ENCODE peak calls at places on chromosomes 1 and 21, in nine cellular contexts. J, D, P, E, I, W, C, R and N are unnamed samples.

GRCh38 chr21:35652196-35652595 is 408.1 kb downstream of the SETD4 start:
- DNase-seq in R (no peak), D (no peak), W (no peak), J (no peak), P (no peak), I (no peak), C (no peak), E (no peak), N (no peak)

GRCh38 chr1:230982698-230983097 is 3.8 kb downstream of the ARV1 start:
- DNase-seq in J (no peak), I (peak), P (no peak), R (no peak), W (peak), D (peak), E (no peak), C (no peak), N (no peak)

GRCh38 chr1:41622859-41623732 is 138.6 kb upstream of the EDN2 start:
- DNase-seq in I (peak), J (no peak), C (no peak), E (peak), W (no peak), P (no peak), R (no peak), D (peak), N (no peak)

GRCh38 chr1:182589931-182590330 is 875 bp upstream of the RNASEL start:
- DNase-seq in E (no peak), I (no peak), P (no peak), C (no peak), R (no peak), W (no peak), D (no peak), J (no peak), N (no peak)

GRCh38 chr1:18549896-18550295 is 69.2 kb downstream of the KLHDC7A start:
- DNase-seq in P (no peak), I (no peak), J (no peak), C (no peak), E (no peak), R (no peak), W (no peak), D (no peak), N (no peak)

GRCh38 chr1:37449936-37450335 is 24.4 kb upstream of the ZC3H12A start:
- DNase-seq in J (no peak), D (no peak), R (no peak), E (no peak), I (no peak), P (no peak), C (no peak), W (no peak), N (peak)

GRCh38 chr1:22747021-22747734 is 36.5 kb downstream of the EPHB2 start:
- DNase-seq in R (no peak), P (no peak), W (peak), D (peak), E (no peak), I (peak), J (no peak), C (peak), N (no peak)

GRCh38 chr1:94746635-94747525 is 73.3 kb upstream of the SLC44A3 start:
- DNase-seq in R (peak), J (no peak), D (no peak), W (no peak), I (peak), C (no peak), E (no peak), P (no peak), N (peak)

GRCh38 chr1:51499694-51500093 is 19.4 kb downstream of the EPS15 start:
- DNase-seq in E (no peak), R (no peak), D (no peak), W (no peak), J (no peak), I (no peak), C (no peak), P (no peak), N (no peak)

GRCh38 chr1:39184354-39184818 is 20.1 kb upstream of the MACF1 start:
- DNase-seq in D (no peak), E (no peak), P (no peak), C (no peak), J (no peak), I (no peak), W (no peak), R (no peak), N (no peak)

GRCh38 chr1:218785928-218786327 is 387.8 kb upstream of the LYPLAL1 start:
- DNase-seq in E (no peak), R (no peak), W (peak), P (no peak), C (no peak), I (peak), J (no peak), D (peak), N (no peak)

GRCh38 chr1:197799271-197799670 is 24.0 kb upstream of the DENND1B start:
- DNase-seq in D (peak), J (no peak), P (no peak), I (peak), C (peak), E (no peak), W (peak), R (no peak), N (no peak)

GRCh38 chr1:30472526-30472925 is 250.9 kb downstream of the MATN1 start:
- DNase-seq in E (no peak), R (no peak), W (no peak), D (no peak), I (no peak), C (no peak), P (no peak), J (no peak), N (no peak)

GRCh38 chr1:2950926-2951305 is 70.4 kb upstream of the ACTRT2 start:
- DNase-seq in D (no peak), W (no peak), P (no peak), I (no peak), R (no peak), C (no peak), J (no peak), E (no peak), N (no peak)

GRCh38 chr1:18340158-18340764 is 140.5 kb upstream of the KLHDC7A start:
- DNase-seq in W (no peak), J (no peak), C (no peak), R (no peak), E (no peak), P (no peak), D (no peak), I (no peak), N (no peak)

GRCh38 chr1:209890606-209891330 is 47.2 kb upstream of the SYT14 start:
- DNase-seq in C (peak), W (peak), D (peak), E (no peak), P (no peak), J (no peak), R (no peak), I (peak), N (no peak)

GRCh38 chr1:29113407-29114117 is 10.1 kb downstream of the TMEM200B start:
- DNase-seq in W (no peak), J (no peak), D (no peak), I (no peak), R (no peak), P (no peak), E (no peak), C (no peak), N (no peak)

GRCh38 chr1:110615548-110616130 is 9.5 kb upstream of the KCNA2 start:
- DNase-seq in R (peak), W (peak), P (peak), J (peak), E (peak), I (peak), C (peak), D (peak), N (peak)

GRCh38 chr21:45333583-45334121 is 46.0 kb upstream of the POFUT2 start:
- DNase-seq in P (no peak), E (no peak), I (no peak), D (peak), J (no peak), C (peak), R (no peak), W (no peak), N (no peak)

GRCh38 chr21:34364921-34365320 is 1.1 kb downstream of the KCNE2 start:
- DNase-seq in I (no peak), W (no peak), C (no peak), D (no peak), E (no peak), P (no peak), J (no peak), R (no peak), N (no peak)

GRCh38 chr21:25563399-25564116 is 43.7 kb downstream of the MRPL39 start:
- DNase-seq in W (peak), R (no peak), J (no peak), I (peak), C (no peak), D (no peak), P (no peak), E (no peak), N (no peak)

GRCh38 chr1:54375331-54376084 is 30.7 kb downstream of the SSBP3 start:
- DNase-seq in W (no peak), D (no peak), P (peak), J (no peak), R (peak), E (no peak), I (no peak), C (no peak), N (no peak)

GRCh38 chr1:204319027-204319426 is 40.7 kb downstream of the PLEKHA6 start:
- DNase-seq in D (peak), C (no peak), P (no peak), R (no peak), I (no peak), J (no peak), E (no peak), W (no peak), N (no peak)

GRCh38 chr1:153399401-153400055 is 8.7 kb upstream of the S100A8 start:
- DNase-seq in R (no peak), P (no peak), J (no peak), E (no peak), D (no peak), W (no peak), I (no peak), C (no peak), N (no peak)

GRCh38 chr1:41870076-41870562 is 48.6 kb downstream of the HIVEP3 start:
- DNase-seq in J (peak), E (no peak), W (peak), C (peak), P (no peak), D (peak), I (peak), R (no peak), N (no peak)

DNA sequence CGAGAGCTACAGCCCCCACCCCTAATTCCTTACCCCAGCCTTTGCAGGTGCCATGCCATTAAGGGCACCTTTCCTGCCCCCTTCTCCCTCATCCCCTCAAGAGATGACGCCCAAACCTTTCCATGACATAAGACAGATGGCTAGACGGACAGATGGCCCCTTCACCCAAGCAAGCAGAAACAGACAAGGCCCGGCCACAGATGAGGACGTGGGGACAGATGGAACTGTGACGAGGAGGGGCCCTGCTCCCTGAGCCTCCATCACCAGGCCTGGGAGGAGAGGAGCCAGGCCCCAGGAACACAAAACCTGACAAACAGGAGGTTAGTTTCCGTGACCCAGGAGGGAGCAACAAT is 24.7 kb upstream of the PEF1 start:
- DNase-seq in C (no peak), J (no peak), I (no peak), P (peak), W (no peak), D (no peak), E (no peak), R (no peak), N (no peak)
- H3K4me3 ChIP-seq in C (no peak), J (peak), I (no peak), P (no peak), W (no peak), D (no peak), E (peak), R (no peak), N (no peak)

GRCh38 chr1:215526846-215527151 is 40.3 kb upstream of the KCTD3 start:
- DNase-seq in I (no peak), E (no peak), P (no peak), D (no peak), R (no peak), C (no peak), W (no peak), J (no peak), N (no peak)

GRCh38 chr1:215523906-215524305 is 43.2 kb upstream of the KCTD3 start:
- DNase-seq in C (no peak), I (peak), W (peak), R (no peak), D (peak), J (no peak), P (no peak), E (no peak), N (no peak)

GRCh38 chr1:215526147-215526845 is 40.8 kb upstream of the KCTD3 start:
- DNase-seq in I (peak), E (peak), J (peak), W (peak), C (peak), D (peak), R (peak), P (peak), N (peak)

GRCh38 chr1:215521279-215521678 is 45.8 kb upstream of the KCTD3 start:
- DNase-seq in E (no peak), R (no peak), I (no peak), J (no peak), W (no peak), D (no peak), C (no peak), P (no peak), N (no peak)

DNA sequence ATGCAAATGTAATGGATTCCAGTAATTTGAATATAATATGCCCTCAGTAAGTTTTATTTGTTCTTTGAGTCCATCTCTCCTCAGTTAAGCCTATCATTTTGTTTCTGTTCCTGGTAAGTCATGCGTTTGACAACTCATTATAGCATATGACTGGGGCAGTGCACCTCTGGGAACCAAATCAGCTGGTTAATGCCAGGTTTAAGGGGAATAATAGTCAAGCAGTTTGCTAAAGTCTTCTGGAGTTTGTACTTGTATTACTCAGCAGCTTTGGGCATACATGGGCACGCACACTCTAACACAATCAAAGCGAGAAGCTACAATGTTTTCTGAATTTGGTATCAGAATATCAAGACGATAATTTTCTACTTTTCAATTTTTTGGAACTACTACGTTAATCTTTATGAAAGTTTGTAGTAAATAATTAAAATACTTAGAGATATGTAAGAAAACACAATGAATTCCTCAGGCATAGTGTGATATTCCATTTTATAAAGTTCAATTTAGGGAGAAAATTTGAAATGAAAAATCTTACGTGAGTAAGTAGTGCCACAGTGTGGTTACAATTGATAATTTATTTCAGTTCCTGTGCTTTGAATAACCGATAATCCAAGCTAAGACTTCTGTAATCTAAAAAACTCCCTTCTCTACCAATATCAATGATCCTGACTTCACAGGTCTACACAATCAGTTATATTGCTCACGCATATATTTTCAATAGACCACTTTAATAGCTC is 43.8 kb upstream of the KCTD3 start:
- DNase-seq in E (no peak), I (peak), C (no peak), R (no peak), D (peak), J (peak), P (no peak), W (peak), N (peak)
- H2AFZ ChIP-seq in E (no peak), I (peak), C (no peak), R (no peak), D (no peak), J (no peak), P (no peak), W (peak), N (no peak)

GRCh38 chr1:16134906-16135305 is 21.0 kb downstream of the EPHA2 start:
- DNase-seq in J (no peak), D (no peak), W (no peak), I (no peak), R (no peak), P (no peak), E (no peak), C (no peak), N (no peak)

GRCh38 chr1:16133007-16133961 is 22.6 kb downstream of the EPHA2 start:
- DNase-seq in W (no peak), I (no peak), J (no peak), D (no peak), C (no peak), P (no peak), R (no peak), E (no peak), N (no peak)

GRCh38 chr1:16134071-16134801 is 21.6 kb downstream of the EPHA2 start:
- DNase-seq in E (no peak), I (no peak), W (no peak), P (no peak), D (no peak), R (no peak), C (no peak), J (no peak), N (no peak)

GRCh38 chr1:16137890-16138467 is 17.9 kb downstream of the EPHA2 start:
- DNase-seq in P (no peak), C (no peak), R (no peak), W (no peak), I (no peak), E (no peak), D (no peak), J (no peak), N (no peak)

GRCh38 chr1:16135501-16135900 is 20.4 kb downstream of the EPHA2 start:
- DNase-seq in J (no peak), W (no peak), C (no peak), R (no peak), P (no peak), E (no peak), I (no peak), D (no peak), N (no peak)
- H3K9ac ChIP-seq in J (no peak), W (no peak), C (no peak), R (no peak), P (no peak), E (no peak), I (no peak), D (no peak), N (no peak)

DNA sequence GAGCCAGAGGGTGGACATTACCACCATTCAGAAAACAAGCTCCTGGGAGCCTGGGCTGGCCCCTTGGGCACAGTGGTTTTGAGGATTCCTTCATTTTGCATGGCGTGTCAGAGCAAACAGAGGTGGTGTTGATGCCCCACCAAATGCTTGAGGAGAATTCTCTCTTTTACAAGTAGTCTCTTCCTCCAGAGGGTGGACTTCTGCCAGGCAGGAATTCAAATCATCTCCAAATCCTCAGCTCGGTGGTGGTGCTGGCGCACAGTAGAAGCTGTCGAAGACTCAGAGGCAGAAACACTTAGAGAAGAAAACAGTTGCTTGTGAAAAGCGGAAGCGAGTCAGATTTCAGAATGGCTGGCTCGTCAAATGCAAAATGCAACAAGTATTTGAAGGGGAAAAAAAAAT is 3.4 kb upstream of the CHI3L1 start:
- DNase-seq in C (no peak), J (no peak), E (no peak), P (no peak), R (no peak), W (no peak), D (peak), I (no peak), N (peak)
- H3K4me3 ChIP-seq in C (no peak), J (no peak), E (no peak), P (no peak), R (no peak), W (no peak), D (no peak), I (no peak), N (peak)

GRCh38 chr1:65389296-65389695 is 31.2 kb upstream of the LEPR start:
- DNase-seq in E (no peak), R (no peak), J (no peak), W (no peak), C (peak), P (no peak), D (no peak), I (no peak), N (no peak)

GRCh38 chr1:65386452-65386851 is 34.0 kb upstream of the LEPR start:
- DNase-seq in C (no peak), E (no peak), R (no peak), W (no peak), D (no peak), I (no peak), J (no peak), P (no peak), N (no peak)
- H2AFZ ChIP-seq in C (no peak), E (no peak), R (no peak), W (no peak), D (no peak), I (no peak), J (no peak), P (no peak), N (no peak)

DNA sequence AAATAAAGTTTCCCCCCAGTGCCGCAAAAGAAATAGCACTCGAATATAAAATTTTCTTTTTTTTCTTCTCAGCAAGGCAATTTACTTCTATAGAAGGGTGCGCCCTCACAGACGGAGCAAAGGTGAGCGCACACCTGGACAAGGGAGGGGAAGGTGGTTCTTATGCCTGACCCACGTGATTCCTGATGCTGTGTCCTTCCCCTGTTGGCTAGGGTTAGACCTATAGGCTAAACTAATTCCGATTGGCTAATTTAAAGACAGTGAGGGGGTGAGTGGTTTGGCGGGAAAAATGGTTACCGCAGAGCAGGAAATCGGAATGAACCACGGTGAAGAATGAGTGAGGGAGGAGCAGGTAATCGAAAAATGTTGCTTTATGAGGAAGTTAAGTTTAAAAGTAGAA is 607 bp upstream of the FAAH start:
- DNase-seq in E (no peak), C (no peak), I (no peak), J (no peak), R (peak), P (peak), D (no peak), W (no peak), N (no peak)
- H3K9ac ChIP-seq in E (no peak), C (no peak), I (no peak), J (no peak), R (no peak), P (no peak), D (no peak), W (no peak), N (no peak)

GRCh38 chr1:58249371-58249728 is 297.2 kb downstream of the OMA1 start:
- DNase-seq in E (no peak), W (no peak), I (no peak), P (no peak), C (no peak), D (no peak), R (no peak), J (no peak), N (no peak)
- H3K4me3 ChIP-seq in E (no peak), W (no peak), I (no peak), P (peak), C (no peak), D (no peak), R (peak), J (no peak), N (no peak)

GRCh38 chr1:13730751-13731482 is 30.9 kb downstream of the PRDM2 start:
- DNase-seq in D (peak), J (no peak), C (no peak), R (no peak), W (peak), P (no peak), E (peak), I (no peak), N (peak)
- H2AFZ ChIP-seq in D (no peak), J (no peak), C (no peak), R (no peak), W (no peak), P (no peak), E (peak), I (no peak), N (peak)

GRCh38 chr1:4724001-4724400 is 69.6 kb downstream of the AJAP1 start:
- DNase-seq in D (no peak), C (no peak), P (no peak), I (no peak), W (no peak), R (no peak), J (no peak), E (no peak), N (no peak)
- H3K9ac ChIP-seq in D (no peak), C (no peak), P (no peak), I (no peak), W (no peak), R (no peak), J (no peak), E (no peak), N (no peak)

GRCh38 chr1:160642281-160642644 is 4.6 kb downstream of the SLAMF1 start:
- DNase-seq in W (no peak), P (no peak), C (no peak), R (no peak), E (no peak), D (no peak), J (no peak), I (no peak), N (no peak)
- H3K4me3 ChIP-seq in W (no peak), P (no peak), C (no peak), R (no peak), E (no peak), D (no peak), J (no peak), I (no peak), N (no peak)